ENCODE peak calls at places on chromosomes 11 and 22, in five cellular contexts. H, A, T, F and P are unnamed samples.

GRCh38 chr11:114477946-114478537 is 38.8 kb downstream of the REXO2 start:
- DNase-seq in H (no peak), A (no peak), T (no peak), F (no peak), P (peak; percentile 6)

GRCh38 chr11:93053864-93054263 is 84.4 kb downstream of the MTNR1B start:
- DNase-seq in H (no peak), A (no peak), T (no peak), F (no peak), P (no peak)

GRCh38 chr11:103699216-103699615 is 337.2 kb upstream of the DDI1 start:
- DNase-seq in H (no peak), A (no peak), T (no peak), F (no peak), P (no peak)

GRCh38 chr11:17738350-17739207 is 4.0 kb downstream of the KCNC1 start:
- DNase-seq in H (peak; percentile 37), A (no peak), T (no peak), F (no peak), P (no peak)

GRCh38 chr22:33382427-33382826 is 324.2 kb upstream of the SYN3 start:
- DNase-seq in H (no peak), A (no peak), T (no peak), F (no peak), P (no peak)

GRCh38 chr11:16099501-16099900 is 256.8 kb downstream of the SOX6 start:
- DNase-seq in H (no peak), A (no peak), T (no peak), F (no peak), P (no peak)

GRCh38 chr22:40031766-40032470 is 37.2 kb downstream of the FAM83F start:
- DNase-seq in H (no peak), A (no peak), T (no peak), F (no peak), P (no peak)

GRCh38 chr22:35850831-35851230 is 133.2 kb downstream of the APOL5 start:
- DNase-seq in H (no peak), A (no peak), T (no peak), F (no peak), P (no peak)

GRCh38 chr22:37254867-37255233 is 10.8 kb upstream of the RAC2 start:
- DNase-seq in H (no peak), A (no peak), T (no peak), F (no peak), P (no peak)

GRCh38 chr11:58567889-58568512 is 7.7 kb downstream of the LPXN start:
- DNase-seq in H (peak; percentile 60), A (peak; percentile 31), T (peak; percentile 31), F (peak; percentile 77), P (peak; percentile 67)

GRCh38 chr11:124122123-124122522 is 6.9 kb downstream of the VWA5A start:
- DNase-seq in H (no peak), A (no peak), T (no peak), F (no peak), P (no peak)

GRCh38 chr11:64970731-64971151 is 1.2 kb downstream of the MAJIN start:
- DNase-seq in H (no peak), A (no peak), T (no peak), F (peak; percentile 6), P (no peak)

GRCh38 chr11:12529793-12530192 is 144.4 kb upstream of the TEAD1 start:
- DNase-seq in H (no peak), A (no peak), T (no peak), F (no peak), P (no peak)

GRCh38 chr11:58830693-58831301 is 13.7 kb downstream of the GLYATL2 start:
- DNase-seq in H (no peak), A (no peak), T (no peak), F (no peak), P (no peak)

GRCh38 chr22:45476814-45477213 is 25.9 kb upstream of the FBLN1 start:
- DNase-seq in H (no peak), A (no peak), T (no peak), F (no peak), P (no peak)

GRCh38 chr11:108734956-108735559 is 70.2 kb downstream of the DDX10 start:
- DNase-seq in H (peak; percentile 29), A (no peak), T (no peak), F (no peak), P (no peak)

GRCh38 chr22:39469681-39470461 is 13.1 kb downstream of the MGAT3 start:
- DNase-seq in H (peak; percentile 27), A (no peak), T (no peak), F (no peak), P (no peak)

GRCh38 chr11:19117760-19118097 is 761 bp downstream of the ZDHHC13 start:
- DNase-seq in H (no peak), A (no peak), T (no peak), F (no peak), P (no peak)

GRCh38 chr11:70930215-70930614 is 322.2 kb downstream of the SHANK2 start:
- DNase-seq in H (no peak), A (no peak), T (no peak), F (no peak), P (no peak)
- TF ChIP-seq CTCF in H (no peak), A (no peak), T (no peak), F (no peak), P (no peak)

GRCh38 chr11:44785856-44786606 is 59.3 kb downstream of the TSPAN18 start:
- DNase-seq in H (peak; percentile 46), A (no peak), T (no peak), F (no peak), P (peak; percentile 46)
- TF ChIP-seq CTCF in H (peak; percentile 24), A (no peak), T (no peak), F (no peak), P (no peak)

DNA sequence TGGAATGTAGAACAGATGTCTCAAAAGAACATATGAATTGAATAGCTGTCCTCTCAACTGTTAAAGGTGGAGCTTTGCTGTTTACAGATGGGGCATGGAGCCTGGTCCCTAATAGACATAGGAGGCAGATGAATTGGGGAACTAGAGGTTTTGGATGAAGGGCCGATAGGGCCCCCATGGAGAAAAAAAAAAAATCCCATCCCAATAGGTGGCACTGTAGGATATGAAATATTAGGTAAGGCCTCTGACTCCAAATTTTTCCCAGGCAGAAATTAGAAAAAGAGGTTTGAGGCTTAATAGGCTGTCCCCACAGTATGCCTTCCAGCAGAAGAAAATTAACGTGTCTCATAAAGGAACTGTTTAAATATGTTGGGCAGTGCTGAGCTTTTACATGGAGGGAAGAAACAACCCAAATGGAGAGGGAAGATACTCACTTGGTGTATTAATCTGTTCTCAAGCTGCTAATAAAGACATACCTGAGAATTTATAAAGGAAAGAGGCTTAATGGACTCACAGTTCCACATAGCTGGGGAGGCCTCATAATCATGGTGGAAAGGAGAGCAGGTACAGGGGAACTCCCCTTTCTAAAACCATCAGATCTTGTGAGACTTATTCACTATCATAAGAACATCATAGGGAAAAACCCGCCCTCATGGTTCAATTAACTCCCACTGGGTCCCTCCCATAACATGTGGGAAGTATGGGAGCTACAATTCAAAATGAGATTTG is 30.1 kb upstream of the TMEM45B start:
- DNase-seq in H (no peak), A (no peak), T (no peak), F (no peak), P (no peak)
- TF ChIP-seq CTCF in H (peak; percentile 57), A (no peak), T (no peak), F (peak; percentile 67), P (no peak)

DNA sequence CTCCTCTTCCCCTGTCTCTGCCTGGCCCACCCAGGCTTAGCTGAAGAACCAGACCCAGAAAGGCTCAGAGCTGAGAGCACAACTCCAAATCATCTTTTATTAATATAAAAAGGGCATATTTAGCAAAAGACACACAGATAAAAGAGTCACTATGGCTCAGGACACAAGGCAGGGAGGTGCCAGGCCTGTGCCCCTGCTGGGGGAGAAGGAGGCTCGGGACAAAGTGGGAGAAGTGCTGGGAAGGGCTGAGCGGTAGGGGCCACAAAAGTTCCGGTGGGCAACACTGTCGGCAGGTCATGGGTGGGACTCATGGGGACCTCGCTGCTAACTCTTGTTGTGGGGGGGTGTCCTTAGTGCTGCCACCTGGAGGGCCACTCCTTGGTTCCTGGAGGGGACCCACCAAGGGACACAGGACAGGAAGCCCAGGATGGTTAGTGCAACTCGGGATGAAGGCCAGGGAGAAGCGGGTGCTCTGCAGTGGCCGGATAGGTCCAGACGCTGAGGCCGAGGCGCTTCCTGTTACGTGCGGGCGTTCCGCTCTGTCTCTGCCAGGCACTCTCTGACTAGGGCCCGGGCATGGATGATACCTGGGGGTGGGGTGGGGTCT is 1.4 kb upstream of the PITPNM1 start:
- DNase-seq in H (no peak), A (no peak), T (no peak), F (no peak), P (no peak)
- TF ChIP-seq CTCF in H (no peak), A (no peak), T (no peak), F (peak; percentile 64), P (peak; percentile 34)

DNA sequence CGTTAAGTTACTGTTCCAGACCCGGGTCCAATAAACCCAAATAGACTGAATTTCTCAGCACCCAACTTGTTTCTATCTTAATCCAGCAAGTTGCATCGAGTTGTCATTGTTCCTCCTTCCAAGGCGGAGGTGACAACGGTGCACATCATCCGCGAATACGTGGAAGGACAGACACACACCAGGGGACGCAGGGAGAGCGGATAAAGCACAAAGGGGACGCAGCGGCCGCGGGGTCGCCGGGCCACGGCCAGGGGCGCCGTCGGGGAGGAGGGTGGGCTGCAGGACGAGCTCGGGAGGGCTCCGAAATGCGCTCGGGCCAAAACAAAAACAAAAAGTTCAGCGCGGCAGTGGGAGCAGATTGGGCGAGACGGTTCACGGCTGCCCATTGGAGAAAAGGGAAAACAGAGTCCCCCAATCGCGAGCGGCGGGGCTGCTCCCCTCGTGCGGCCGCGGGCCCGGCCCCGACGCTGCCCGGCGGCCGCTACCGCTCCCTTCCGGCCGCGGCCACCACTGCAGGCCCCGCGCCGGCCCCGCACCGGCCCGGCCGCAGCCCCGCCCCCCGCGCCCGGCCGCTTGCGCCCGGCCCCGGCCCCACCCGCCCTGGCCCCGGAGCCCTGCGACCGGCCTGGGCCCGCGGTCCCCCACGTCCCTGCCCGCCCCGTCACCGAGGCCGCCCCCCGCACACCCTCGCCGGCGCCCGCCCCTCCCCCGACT is 518 bp downstream of the KMT5B start:
- DNase-seq in H (peak; percentile 84), A (peak; percentile 74), T (peak; percentile 32), F (peak; percentile 43), P (peak; percentile 72)
- TF ChIP-seq CTCF in H (peak; percentile 42), A (peak; percentile 62), T (peak; percentile 2), F (no peak), P (peak; percentile 37)

GRCh38 chr11:119018074-119018938 is at the start of the genes RPS25 and TRAPPC4:
- DNase-seq in H (peak; percentile 85), A (peak; percentile 94), T (peak; percentile 87), F (peak; percentile 95), P (peak; percentile 88)

GRCh38 chr11:119016216-119017009 is 1.7 kb downstream of the RPS25 start:
- DNase-seq in H (peak; percentile 9), A (no peak), T (no peak), F (no peak), P (no peak)

GRCh38 chr11:119012629-119013170 is 5.4 kb downstream of the RPS25 start:
- DNase-seq in H (no peak), A (no peak), T (no peak), F (no peak), P (no peak)

GRCh38 chr11:119014209-119014924 is 3.8 kb downstream of the RPS25 start:
- DNase-seq in H (peak; percentile 9), A (no peak), T (no peak), F (no peak), P (no peak)

GRCh38 chr11:119015054-119015611 is 3.0 kb downstream of the RPS25 start:
- DNase-seq in H (peak; percentile 10), A (no peak), T (no peak), F (no peak), P (no peak)
- TF ChIP-seq CTCF in H (peak; percentile 49), A (no peak), T (peak; percentile 28), F (no peak), P (no peak)

GRCh38 chr11:96472085-96472484 is 82.3 kb downstream of the JRKL start:
- DNase-seq in H (no peak), A (no peak), T (no peak), F (no peak), P (no peak)
- TF ChIP-seq CTCF in H (peak; percentile 12), A (no peak), T (no peak), F (no peak), P (no peak)

GRCh38 chr11:1566381-1567051 is 5.6 kb downstream of the DUSP8 start:
- DNase-seq in H (no peak), A (no peak), T (no peak), F (no peak), P (peak; percentile 5)
- TF ChIP-seq CTCF in H (peak; percentile 51), A (no peak), T (peak; percentile 21), F (no peak), P (no peak)